ENCODE peak calls at places on chromosomes 4 and X, in ten cellular contexts. M, Z, L, V, A, K, X, U, N and W are unnamed samples.

GRCh38 chrX:40130207-40130606 is 32.4 kb upstream of the BCOR start:
- DNase-seq in M (peak; percentile 65), Z (peak; percentile 52), L (peak; percentile 80), V (peak; percentile 68), A (no peak), K (no peak), X (no peak), U (no peak), N (no peak), W (peak; percentile 83)

GRCh38 chr4:64581422-64581821 is 172.2 kb upstream of the TECRL start:
- DNase-seq in M (peak; percentile 10), Z (peak; percentile 68), L (peak; percentile 62), V (peak; percentile 70), A (no peak), K (no peak), X (no peak), U (no peak), N (no peak), W (peak; percentile 56)

GRCh38 chr4:157115613-157116340 is 39.8 kb downstream of the GLRB start:
- DNase-seq in M (peak; percentile 80), Z (peak; percentile 73), L (peak; percentile 84), V (peak; percentile 48), A (no peak), K (no peak), X (no peak), U (no peak), N (no peak), W (peak; percentile 77)

GRCh38 chrX:72016881-72017783 is 106.5 kb downstream of the NHSL2 start:
- DNase-seq in M (no peak), Z (no peak), L (no peak), V (no peak), A (peak; percentile 11), K (no peak), X (no peak), U (no peak), N (no peak), W (no peak)

GRCh38 chrX:69277369-69277768 is 112.1 kb upstream of the PJA1 start:
- DNase-seq in M (no peak), Z (no peak), L (no peak), V (no peak), A (no peak), K (no peak), X (no peak), U (no peak), N (no peak), W (no peak)

GRCh38 chrX:38871129-38872029 is 70.1 kb downstream of the MID1IP1 start:
- DNase-seq in M (no peak), Z (no peak), L (no peak), V (no peak), A (no peak), K (no peak), X (no peak), U (no peak), N (no peak), W (no peak)

GRCh38 chr4:151912626-151913025 is 151.8 kb upstream of the GATB start:
- DNase-seq in M (no peak), Z (no peak), L (no peak), V (no peak), A (no peak), K (no peak), X (no peak), U (no peak), N (no peak), W (no peak)

GRCh38 chr4:80201326-80202151 is 4.2 kb downstream of the PRDM8 start:
- DNase-seq in M (peak; percentile 49), Z (peak; percentile 56), L (peak; percentile 76), V (peak; percentile 55), A (no peak), K (no peak), X (no peak), U (peak; percentile 27), N (peak; percentile 59), W (peak; percentile 46)

GRCh38 chr4:122764071-122764807 is 31.7 kb downstream of the BBS12 start:
- DNase-seq in M (peak; percentile 79), Z (peak; percentile 64), L (peak; percentile 69), V (peak; percentile 63), A (no peak), K (no peak), X (no peak), U (no peak), N (no peak), W (peak; percentile 13)

GRCh38 chr4:7546809-7547367 is 112.2 kb upstream of the PSAPL1 start:
- DNase-seq in M (peak; percentile 27), Z (peak; percentile 9), L (peak; percentile 66), V (peak; percentile 23), A (no peak), K (no peak), X (no peak), U (no peak), N (no peak), W (no peak)

DNA sequence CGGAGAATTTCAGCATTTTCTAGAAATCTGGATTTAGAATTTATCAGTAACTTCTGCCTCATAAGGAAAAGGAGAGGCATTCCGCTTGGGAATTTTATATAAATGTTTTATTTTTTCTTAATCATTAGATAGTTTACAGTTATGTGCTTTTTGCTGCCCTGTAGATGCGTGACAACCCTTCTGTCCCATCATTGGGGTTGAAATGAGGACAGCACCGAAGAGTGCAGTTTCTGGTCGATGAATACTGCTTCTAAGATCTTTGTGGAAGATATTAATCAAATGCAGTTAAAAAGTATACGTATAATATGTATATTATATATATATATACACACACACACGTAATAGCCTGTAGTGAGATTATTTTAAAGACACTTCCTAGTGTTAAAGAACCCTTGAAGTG is 1.5 kb downstream of the RBPJ start:
- DNase-seq in M (no peak), Z (no peak), L (no peak), V (no peak), A (no peak), K (no peak), X (no peak), U (no peak), N (no peak), W (no peak)
- H3K4me3 ChIP-seq in M (peak overlapping the region; percentile 94), Z (peak overlapping the region; percentile 75), L (peak overlapping the region; percentile 88), V (peak overlapping the region; percentile 91), A (peak overlapping the region; percentile 61), K (peak overlapping the region; percentile 70), X (peak overlapping the region; percentile 65), U (no peak overlapping the region), N (peak overlapping the region; percentile 54), W (peak overlapping the region; percentile 90)

DNA sequence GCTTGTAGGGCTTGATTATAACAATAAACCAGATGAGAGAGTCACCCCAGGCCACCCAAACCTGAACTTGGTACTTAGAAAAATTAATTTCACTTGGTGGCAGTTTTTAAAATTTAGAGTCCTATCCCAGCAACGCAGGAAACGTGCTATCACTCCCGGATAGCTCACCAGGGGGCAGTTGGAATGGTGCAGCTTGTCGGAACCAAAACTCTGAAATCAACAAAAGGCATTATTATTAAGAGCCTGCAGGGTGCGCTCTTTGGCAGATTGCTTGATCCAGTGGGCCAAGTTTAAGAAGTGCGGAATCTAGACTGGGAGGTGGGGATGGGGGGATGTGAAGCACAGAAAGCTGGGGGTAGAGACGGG is 2.4 kb downstream of the FRAS1 start:
- DNase-seq in M (peak; percentile 76), Z (peak; percentile 66), L (peak; percentile 64), V (peak; percentile 85), A (peak; percentile 71), K (peak; percentile 54), X (no peak), U (no peak), N (no peak), W (peak; percentile 88)
- TF ChIP-seq CTCF in M (peak; percentile 59), Z (peak; percentile 62), L (peak; percentile 54), V (peak; percentile 70), A (peak; percentile 61), K (peak; percentile 31), X (peak; percentile 30), U (peak; percentile 25), N (peak; percentile 75), W (peak; percentile 81)

GRCh38 chrX:102651242-102651967 is at the start of gene GPRASP1:
- DNase-seq in M (peak; percentile 13), Z (peak; percentile 20), L (peak; percentile 26), V (peak; percentile 26), A (peak; percentile 36), K (no peak), X (peak; percentile 83), U (peak; percentile 27), N (peak; percentile 82), W (no peak)
- H3K4me3 ChIP-seq in M (peak within 1 kb of the TSS; percentile 62), Z (peak within 1 kb of the TSS; percentile 52), L (peak within 1 kb of the TSS; percentile 50), V (peak within 1 kb of the TSS; percentile 52), A (peak within 1 kb of the TSS; percentile 39), K (peak within 1 kb of the TSS; percentile 57), X (peak within 1 kb of the TSS; percentile 69), U (peak within 1 kb of the TSS; percentile 73), N (peak within 1 kb of the TSS; percentile 71), W (peak within 1 kb of the TSS; percentile 37)

DNA sequence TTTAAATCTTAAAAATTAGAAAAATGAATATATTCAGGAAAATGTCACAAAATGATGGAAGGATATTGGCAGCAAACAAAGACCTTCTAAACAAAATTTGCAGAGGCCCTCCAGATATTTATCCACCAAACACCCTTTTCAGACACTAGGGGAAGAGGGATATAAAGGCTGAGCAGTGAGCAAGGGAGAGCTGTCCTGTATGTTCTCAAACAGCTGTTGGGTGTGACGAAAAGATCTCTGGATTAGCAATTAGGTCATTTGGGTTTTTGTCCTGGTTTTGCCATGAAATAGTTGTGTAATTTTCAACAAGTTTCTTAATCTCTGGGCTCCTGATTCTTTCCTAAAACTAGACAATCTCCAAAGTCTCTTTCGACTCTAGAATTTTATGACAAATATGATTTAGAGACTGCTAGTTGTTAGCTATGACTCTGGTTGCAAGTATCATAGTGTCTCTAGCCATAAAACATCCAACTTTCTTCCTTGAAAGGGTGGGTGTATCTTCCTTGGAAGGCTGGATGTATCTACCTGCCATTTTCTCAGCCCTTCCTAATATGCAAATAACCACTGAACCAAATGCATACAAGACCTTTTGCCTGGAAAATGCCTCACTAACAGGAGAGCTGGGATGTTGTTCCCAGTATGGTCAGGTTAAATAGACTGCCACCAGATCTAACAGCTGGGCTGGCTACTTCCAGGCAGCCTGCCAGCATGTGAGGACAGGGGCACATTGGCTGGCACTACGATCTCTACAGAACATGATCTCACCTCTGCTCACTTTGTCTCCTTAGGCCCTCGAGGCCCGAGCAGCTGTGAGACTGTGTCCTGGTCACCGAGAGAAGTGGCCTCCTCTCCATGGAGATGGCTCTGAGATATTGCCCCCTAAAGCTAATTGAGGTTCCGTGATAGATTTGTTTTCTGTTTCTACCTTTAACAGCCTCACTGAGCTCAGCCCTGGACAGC is 225.5 kb upstream of the JADE1 start:
- DNase-seq in M (peak; percentile 53), Z (no peak), L (no peak), V (peak; percentile 55), A (no peak), K (peak; percentile 88), X (no peak), U (no peak), N (no peak), W (no peak)
- TF ChIP-seq CTCF in M (peak; percentile 31), Z (no peak), L (no peak), V (peak; percentile 10), A (no peak), K (no peak), X (no peak), U (no peak), N (no peak), W (no peak)